ENCODE peak calls at places on chromosomes 4 and X, in nine cellular contexts. K, Y, V, N, I, S, U, R and Q are unnamed samples.

GRCh38 chr4:129926936-129927335 is 831.0 kb downstream of the C4orf33 start:
- DNase-seq in S (no peak), R (no peak), Y (no peak), U (no peak), N (no peak), K (no peak), I (no peak), V (no peak), Q (no peak)

GRCh38 chr4:152104846-152105462 is 344.1 kb upstream of the GATB start:
- DNase-seq in I (no peak), V (no peak), K (no peak), U (no peak), R (no peak), Y (peak; percentile 50), S (no peak), N (no peak), Q (no peak)

GRCh38 chr4:140252144-140252741 is 98.3 kb upstream of the MAML3 start:
- DNase-seq in K (peak; percentile 67), N (peak; percentile 42), V (no peak), I (no peak), Y (peak; percentile 27), S (peak; percentile 36), R (no peak), U (peak; percentile 28), Q (no peak)

GRCh38 chr4:13238936-13239335 is 245.2 kb downstream of the RAB28 start:
- DNase-seq in U (no peak), Y (no peak), R (no peak), I (no peak), N (peak; percentile 4), V (no peak), S (no peak), K (no peak), Q (no peak)

GRCh38 chr4:2194556-2194955 is 47.4 kb downstream of the HAUS3 start:
- DNase-seq in R (no peak), U (no peak), K (no peak), Y (no peak), I (no peak), S (no peak), V (no peak), N (no peak), Q (no peak)

GRCh38 chr4:184848510-184848909 is 22.7 kb upstream of the ACSL1 start:
- DNase-seq in V (no peak), U (no peak), N (no peak), R (no peak), S (no peak), Y (no peak), K (no peak), I (no peak), Q (no peak)

GRCh38 chr4:40607224-40607623 is 22.4 kb downstream of the RBM47 start:
- DNase-seq in K (no peak), R (no peak), V (peak; percentile 63), S (no peak), I (no peak), Y (no peak), N (no peak), U (no peak), Q (no peak)

GRCh38 chrX:360496-361150 is 26.1 kb downstream of the PPP2R3B start:
- DNase-seq in I (no peak), V (no peak), K (no peak), R (no peak), Y (no peak), S (no peak), N (no peak), U (no peak), Q (no peak)

GRCh38 chr4:33390977-33391376 is 2670.8 kb downstream of the PCDH7 start:
- DNase-seq in V (no peak), I (no peak), U (no peak), R (no peak), N (no peak), K (no peak), S (no peak), Y (no peak), Q (no peak)

GRCh38 chr4:38013461-38014366 is 53.5 kb downstream of the PTTG2 start:
- DNase-seq in Y (no peak), S (peak; percentile 85), R (no peak), I (no peak), V (peak; percentile 40), U (peak; percentile 85), K (no peak), N (no peak), Q (peak; percentile 76)

GRCh38 chrX:68830486-68831404 is 1.9 kb downstream of the EFNB1 start:
- DNase-seq in R (no peak), K (no peak), Y (no peak), V (no peak), I (no peak), S (no peak), N (no peak), U (no peak), Q (no peak)

GRCh38 chr4:55733874-55734437 is 85.6 kb upstream of the EXOC1L start:
- DNase-seq in V (peak; percentile 77), R (no peak), K (no peak), N (no peak), U (peak; percentile 37), Y (no peak), I (no peak), S (peak; percentile 61), Q (peak; percentile 35)

GRCh38 chrX:40444798-40445496 is 135.8 kb upstream of the ATP6AP2 start:
- DNase-seq in K (no peak), S (no peak), I (no peak), N (no peak), U (no peak), R (no peak), V (no peak), Y (no peak), Q (no peak)

GRCh38 chr4:183074288-183074990 is 24.6 kb upstream of the WWC2 start:
- DNase-seq in R (no peak), U (no peak), V (peak; percentile 34), K (no peak), S (no peak), N (no peak), Y (no peak), I (no peak), Q (no peak)

GRCh38 chr4:56870927-56871326 is 36.8 kb upstream of the REST start:
- DNase-seq in V (peak; percentile 68), I (no peak), R (no peak), Y (no peak), N (peak; percentile 78), K (peak; percentile 90), S (no peak), U (no peak), Q (no peak)

GRCh38 chr4:107857741-107858140 is 33.0 kb downstream of the SGMS2 start:
- DNase-seq in I (no peak), U (no peak), R (no peak), S (no peak), Y (no peak), N (no peak), K (no peak), V (no peak), Q (no peak)

GRCh38 chr4:14568356-14568755 is 433.9 kb upstream of the CPEB2 start:
- DNase-seq in N (no peak), K (no peak), Y (no peak), U (no peak), I (no peak), S (no peak), R (no peak), V (no peak), Q (no peak)

GRCh38 chr4:125849869-125850268 is 535.1 kb downstream of the FAT4 start:
- DNase-seq in K (no peak), Y (no peak), U (no peak), S (no peak), N (no peak), I (no peak), R (no peak), V (peak; percentile 72), Q (no peak)

GRCh38 chr4:8303485-8304281 is 34.1 kb downstream of the HTRA3 start:
- DNase-seq in Y (no peak), K (no peak), V (peak; percentile 91), U (no peak), S (no peak), I (no peak), R (no peak), N (no peak), Q (peak; percentile 5)